ENCODE peak calls at places on chromosomes 6 and 20, in ten cellular contexts. One of them, this sample, is unnamed.

GRCh38 chr20:57108742-57109141 is 157.7 kb downstream of the BMP7 start:
- DNase-seq in fibroblast of gingiva: no peak
- DNase-seq in naive thymus-derived CD8-positive, alpha-beta T cell: no peak
- DNase-seq in NCI-H1436: no peak
- DNase-seq in NCI-H1092 treated with DMSO at 0.1 percent for 48 hours: no peak
- DNase-seq in Panc1: no peak
- DNase-seq in RCC 7860: no peak
- DNase-seq in chondrocyte: no peak
- DNase-seq in thyroid gland: no peak
- DNase-seq in CD4-positive, alpha-beta memory T cell: no peak
- DNase-seq in this sample: no peak

GRCh38 chr20:53895385-53895755 is 175.0 kb downstream of the BCAS1 start:
- DNase-seq in fibroblast of gingiva: no peak
- DNase-seq in Panc1: no peak
- DNase-seq in NCI-H1436: no peak
- DNase-seq in chondrocyte: no peak
- DNase-seq in naive thymus-derived CD8-positive, alpha-beta T cell: no peak
- DNase-seq in NCI-H1092 treated with DMSO at 0.1 percent for 48 hours: no peak
- DNase-seq in RCC 7860: no peak
- DNase-seq in thyroid gland: no peak
- DNase-seq in CD4-positive, alpha-beta memory T cell: no peak
- DNase-seq in this sample: no peak

GRCh38 chr6:11459002-11459658 is 78.4 kb upstream of the TMEM170B start:
- DNase-seq in thyroid gland: no peak
- DNase-seq in chondrocyte: no peak
- DNase-seq in fibroblast of gingiva: no peak
- DNase-seq in NCI-H1092 treated with DMSO at 0.1 percent for 48 hours: no peak
- DNase-seq in CD4-positive, alpha-beta memory T cell: no peak
- DNase-seq in Panc1: no peak
- DNase-seq in NCI-H1436: no peak
- DNase-seq in naive thymus-derived CD8-positive, alpha-beta T cell: no peak
- DNase-seq in RCC 7860: peak; percentile 16
- DNase-seq in this sample: no peak

GRCh38 chr6:1404713-1405098 is 15.3 kb downstream of the FOXF2 start:
- DNase-seq in NCI-H1436: no peak
- DNase-seq in naive thymus-derived CD8-positive, alpha-beta T cell: no peak
- DNase-seq in RCC 7860: no peak
- DNase-seq in CD4-positive, alpha-beta memory T cell: no peak
- DNase-seq in chondrocyte: no peak
- DNase-seq in thyroid gland: no peak
- DNase-seq in NCI-H1092 treated with DMSO at 0.1 percent for 48 hours: no peak
- DNase-seq in fibroblast of gingiva: no peak
- DNase-seq in Panc1: no peak
- DNase-seq in this sample: no peak

GRCh38 chr20:31278178-31278577 is 20.7 kb downstream of the DEFB115 start:
- DNase-seq in CD4-positive, alpha-beta memory T cell: no peak
- DNase-seq in chondrocyte: no peak
- DNase-seq in RCC 7860: no peak
- DNase-seq in NCI-H1092 treated with DMSO at 0.1 percent for 48 hours: no peak
- DNase-seq in Panc1: no peak
- DNase-seq in fibroblast of gingiva: no peak
- DNase-seq in thyroid gland: no peak
- DNase-seq in NCI-H1436: no peak
- DNase-seq in naive thymus-derived CD8-positive, alpha-beta T cell: no peak
- DNase-seq in this sample: no peak

GRCh38 chr6:31308050-31308844 is 36.4 kb upstream of the HLA-C start:
- DNase-seq in NCI-H1092 treated with DMSO at 0.1 percent for 48 hours: no peak
- DNase-seq in NCI-H1436: no peak
- DNase-seq in Panc1: no peak
- DNase-seq in thyroid gland: peak; percentile 87
- DNase-seq in chondrocyte: no peak
- DNase-seq in CD4-positive, alpha-beta memory T cell: peak; percentile 76
- DNase-seq in RCC 7860: no peak
- DNase-seq in fibroblast of gingiva: no peak
- DNase-seq in naive thymus-derived CD8-positive, alpha-beta T cell: peak; percentile 78
- DNase-seq in this sample: no peak

GRCh38 chr6:4351857-4352669 is 216.7 kb upstream of the ECI2 start:
- DNase-seq in CD4-positive, alpha-beta memory T cell: no peak
- DNase-seq in NCI-H1092 treated with DMSO at 0.1 percent for 48 hours: no peak
- DNase-seq in RCC 7860: peak; percentile 79
- DNase-seq in NCI-H1436: no peak
- DNase-seq in thyroid gland: peak; percentile 43
- DNase-seq in naive thymus-derived CD8-positive, alpha-beta T cell: no peak
- DNase-seq in Panc1: peak; percentile 63
- DNase-seq in fibroblast of gingiva: peak; percentile 99
- DNase-seq in chondrocyte: no peak
- DNase-seq in this sample: peak; percentile 97

GRCh38 chr20:63100401-63100925 is 93.7 kb upstream of the BHLHE23 start:
- DNase-seq in Panc1: no peak
- DNase-seq in thyroid gland: no peak
- DNase-seq in RCC 7860: no peak
- DNase-seq in chondrocyte: peak; percentile 27
- DNase-seq in CD4-positive, alpha-beta memory T cell: no peak
- DNase-seq in naive thymus-derived CD8-positive, alpha-beta T cell: no peak
- DNase-seq in NCI-H1092 treated with DMSO at 0.1 percent for 48 hours: no peak
- DNase-seq in fibroblast of gingiva: no peak
- DNase-seq in NCI-H1436: no peak
- DNase-seq in this sample: no peak

GRCh38 chr20:39358052-39358451 is 395.9 kb downstream of the DHX35 start:
- DNase-seq in NCI-H1092 treated with DMSO at 0.1 percent for 48 hours: peak; percentile 25
- DNase-seq in NCI-H1436: no peak
- DNase-seq in thyroid gland: no peak
- DNase-seq in fibroblast of gingiva: no peak
- DNase-seq in CD4-positive, alpha-beta memory T cell: no peak
- DNase-seq in naive thymus-derived CD8-positive, alpha-beta T cell: no peak
- DNase-seq in Panc1: no peak
- DNase-seq in chondrocyte: no peak
- DNase-seq in RCC 7860: no peak
- DNase-seq in this sample: no peak

GRCh38 chr6:9628819-9629218 is 786.1 kb downstream of the TFAP2A start:
- DNase-seq in thyroid gland: no peak
- DNase-seq in chondrocyte: no peak
- DNase-seq in naive thymus-derived CD8-positive, alpha-beta T cell: no peak
- DNase-seq in RCC 7860: no peak
- DNase-seq in CD4-positive, alpha-beta memory T cell: no peak
- DNase-seq in Panc1: no peak
- DNase-seq in NCI-H1092 treated with DMSO at 0.1 percent for 48 hours: no peak
- DNase-seq in NCI-H1436: no peak
- DNase-seq in fibroblast of gingiva: no peak
- DNase-seq in this sample: peak; percentile 21

GRCh38 chr6:122400121-122400450 is 634 bp downstream of the HSF2 start:
- DNase-seq in Panc1: no peak
- DNase-seq in chondrocyte: no peak
- DNase-seq in NCI-H1436: no peak
- DNase-seq in naive thymus-derived CD8-positive, alpha-beta T cell: no peak
- DNase-seq in thyroid gland: no peak
- DNase-seq in fibroblast of gingiva: peak; percentile 2
- DNase-seq in RCC 7860: no peak
- DNase-seq in CD4-positive, alpha-beta memory T cell: no peak
- DNase-seq in NCI-H1092 treated with DMSO at 0.1 percent for 48 hours: peak; percentile 32
- DNase-seq in this sample: no peak

GRCh38 chr6:47651505-47651944 is 46.9 kb upstream of the ADGRF4 start:
- DNase-seq in RCC 7860: peak; percentile 73
- DNase-seq in NCI-H1092 treated with DMSO at 0.1 percent for 48 hours: no peak
- DNase-seq in fibroblast of gingiva: peak; percentile 49
- DNase-seq in Panc1: no peak
- DNase-seq in thyroid gland: no peak
- DNase-seq in NCI-H1436: no peak
- DNase-seq in naive thymus-derived CD8-positive, alpha-beta T cell: no peak
- DNase-seq in chondrocyte: no peak
- DNase-seq in CD4-positive, alpha-beta memory T cell: no peak
- DNase-seq in this sample: peak; percentile 58

GRCh38 chr20:44187054-44187762 is at the start of gene JPH2:
- DNase-seq in CD4-positive, alpha-beta memory T cell: no peak
- DNase-seq in Panc1: no peak
- DNase-seq in NCI-H1092 treated with DMSO at 0.1 percent for 48 hours: no peak
- DNase-seq in chondrocyte: no peak
- DNase-seq in naive thymus-derived CD8-positive, alpha-beta T cell: no peak
- DNase-seq in fibroblast of gingiva: peak; percentile 82
- DNase-seq in thyroid gland: peak; percentile 33
- DNase-seq in NCI-H1436: no peak
- DNase-seq in RCC 7860: peak; percentile 63
- DNase-seq in this sample: peak; percentile 62

GRCh38 chr6:163707385-163708355 is 293.2 kb downstream of the QKI start:
- DNase-seq in thyroid gland: no peak
- DNase-seq in chondrocyte: no peak
- DNase-seq in fibroblast of gingiva: no peak
- DNase-seq in NCI-H1092 treated with DMSO at 0.1 percent for 48 hours: no peak
- DNase-seq in CD4-positive, alpha-beta memory T cell: no peak
- DNase-seq in NCI-H1436: no peak
- DNase-seq in naive thymus-derived CD8-positive, alpha-beta T cell: no peak
- DNase-seq in Panc1: no peak
- DNase-seq in RCC 7860: no peak
- DNase-seq in this sample: no peak

GRCh38 chr6:138609801-138610430 is 110.6 kb upstream of the NHSL1 start:
- DNase-seq in RCC 7860: no peak
- DNase-seq in Panc1: no peak
- DNase-seq in NCI-H1436: no peak
- DNase-seq in NCI-H1092 treated with DMSO at 0.1 percent for 48 hours: no peak
- DNase-seq in fibroblast of gingiva: no peak
- DNase-seq in thyroid gland: no peak
- DNase-seq in CD4-positive, alpha-beta memory T cell: no peak
- DNase-seq in naive thymus-derived CD8-positive, alpha-beta T cell: no peak
- DNase-seq in chondrocyte: no peak
- DNase-seq in this sample: no peak

GRCh38 chr20:33656783-33657703 is 5.1 kb upstream of the C20orf144 start:
- DNase-seq in fibroblast of gingiva: no peak
- DNase-seq in naive thymus-derived CD8-positive, alpha-beta T cell: no peak
- DNase-seq in NCI-H1092 treated with DMSO at 0.1 percent for 48 hours: no peak
- DNase-seq in Panc1: no peak
- DNase-seq in thyroid gland: no peak
- DNase-seq in RCC 7860: no peak
- DNase-seq in NCI-H1436: no peak
- DNase-seq in chondrocyte: no peak
- DNase-seq in CD4-positive, alpha-beta memory T cell: no peak
- DNase-seq in this sample: no peak

GRCh38 chr20:47860049-47860830 is 75.0 kb upstream of the SULF2 start:
- DNase-seq in Panc1: no peak
- DNase-seq in NCI-H1436: no peak
- DNase-seq in thyroid gland: no peak
- DNase-seq in naive thymus-derived CD8-positive, alpha-beta T cell: no peak
- DNase-seq in CD4-positive, alpha-beta memory T cell: no peak
- DNase-seq in RCC 7860: no peak
- DNase-seq in fibroblast of gingiva: no peak
- DNase-seq in chondrocyte: no peak
- DNase-seq in NCI-H1092 treated with DMSO at 0.1 percent for 48 hours: no peak
- DNase-seq in this sample: no peak

GRCh38 chr20:47622118-47622665 is 120.5 kb downstream of the NCOA3 start:
- DNase-seq in CD4-positive, alpha-beta memory T cell: no peak
- DNase-seq in chondrocyte: no peak
- DNase-seq in Panc1: no peak
- DNase-seq in naive thymus-derived CD8-positive, alpha-beta T cell: no peak
- DNase-seq in NCI-H1436: no peak
- DNase-seq in fibroblast of gingiva: no peak
- DNase-seq in thyroid gland: no peak
- DNase-seq in NCI-H1092 treated with DMSO at 0.1 percent for 48 hours: no peak
- DNase-seq in RCC 7860: peak; percentile 79
- DNase-seq in this sample: no peak

GRCh38 chr6:164303092-164304007 is 888.8 kb downstream of the QKI start:
- DNase-seq in thyroid gland: peak; percentile 6
- DNase-seq in chondrocyte: no peak
- DNase-seq in RCC 7860: no peak
- DNase-seq in NCI-H1092 treated with DMSO at 0.1 percent for 48 hours: no peak
- DNase-seq in Panc1: no peak
- DNase-seq in fibroblast of gingiva: no peak
- DNase-seq in naive thymus-derived CD8-positive, alpha-beta T cell: no peak
- DNase-seq in NCI-H1436: no peak
- DNase-seq in CD4-positive, alpha-beta memory T cell: no peak
- DNase-seq in this sample: peak; percentile 78

GRCh38 chr6:16292942-16293341 is 54.6 kb downstream of the GMPR start:
- DNase-seq in fibroblast of gingiva: peak; percentile 39
- DNase-seq in Panc1: no peak
- DNase-seq in naive thymus-derived CD8-positive, alpha-beta T cell: no peak
- DNase-seq in thyroid gland: no peak
- DNase-seq in chondrocyte: no peak
- DNase-seq in NCI-H1436: no peak
- DNase-seq in NCI-H1092 treated with DMSO at 0.1 percent for 48 hours: no peak
- DNase-seq in RCC 7860: no peak
- DNase-seq in CD4-positive, alpha-beta memory T cell: no peak
- DNase-seq in this sample: no peak

GRCh38 chr6:14889172-14889571 is 356.7 kb upstream of the JARID2 start:
- DNase-seq in RCC 7860: no peak
- DNase-seq in NCI-H1092 treated with DMSO at 0.1 percent for 48 hours: no peak
- DNase-seq in CD4-positive, alpha-beta memory T cell: no peak
- DNase-seq in thyroid gland: no peak
- DNase-seq in NCI-H1436: no peak
- DNase-seq in fibroblast of gingiva: peak; percentile 70
- DNase-seq in naive thymus-derived CD8-positive, alpha-beta T cell: no peak
- DNase-seq in Panc1: no peak
- DNase-seq in chondrocyte: no peak
- DNase-seq in this sample: peak; percentile 40

GRCh38 chr6:80454197-80454596 is 347.7 kb downstream of the BCKDHB start:
- DNase-seq in thyroid gland: peak; percentile 30
- DNase-seq in RCC 7860: peak; percentile 95
- DNase-seq in naive thymus-derived CD8-positive, alpha-beta T cell: no peak
- DNase-seq in NCI-H1092 treated with DMSO at 0.1 percent for 48 hours: no peak
- DNase-seq in NCI-H1436: no peak
- DNase-seq in chondrocyte: no peak
- DNase-seq in fibroblast of gingiva: peak; percentile 88
- DNase-seq in Panc1: no peak
- DNase-seq in CD4-positive, alpha-beta memory T cell: no peak
- DNase-seq in this sample: peak; percentile 85

GRCh38 chr20:45318386-45318939 is 10.4 kb upstream of the MATN4 start:
- DNase-seq in CD4-positive, alpha-beta memory T cell: no peak
- DNase-seq in naive thymus-derived CD8-positive, alpha-beta T cell: no peak
- DNase-seq in NCI-H1092 treated with DMSO at 0.1 percent for 48 hours: no peak
- DNase-seq in thyroid gland: no peak
- DNase-seq in NCI-H1436: no peak
- DNase-seq in Panc1: no peak
- DNase-seq in chondrocyte: no peak
- DNase-seq in fibroblast of gingiva: no peak
- DNase-seq in RCC 7860: no peak
- DNase-seq in this sample: no peak

GRCh38 chr6:122692175-122692598 is 82.0 kb downstream of the PKIB start:
- DNase-seq in NCI-H1092 treated with DMSO at 0.1 percent for 48 hours: no peak
- DNase-seq in CD4-positive, alpha-beta memory T cell: no peak
- DNase-seq in naive thymus-derived CD8-positive, alpha-beta T cell: no peak
- DNase-seq in chondrocyte: no peak
- DNase-seq in RCC 7860: peak; percentile 14
- DNase-seq in thyroid gland: no peak
- DNase-seq in fibroblast of gingiva: peak; percentile 64
- DNase-seq in Panc1: no peak
- DNase-seq in NCI-H1436: no peak
- DNase-seq in this sample: peak; percentile 46

GRCh38 chr6:125944896-125945295 is 11.7 kb upstream of the HINT3 start:
- DNase-seq in NCI-H1092 treated with DMSO at 0.1 percent for 48 hours: no peak
- DNase-seq in RCC 7860: no peak
- DNase-seq in NCI-H1436: no peak
- DNase-seq in thyroid gland: no peak
- DNase-seq in CD4-positive, alpha-beta memory T cell: no peak
- DNase-seq in fibroblast of gingiva: no peak
- DNase-seq in chondrocyte: no peak
- DNase-seq in Panc1: no peak
- DNase-seq in naive thymus-derived CD8-positive, alpha-beta T cell: no peak
- DNase-seq in this sample: no peak

GRCh38 chr6:124535746-124536145 is 426.5 kb upstream of the RNF217 start:
- DNase-seq in fibroblast of gingiva: no peak
- DNase-seq in naive thymus-derived CD8-positive, alpha-beta T cell: no peak
- DNase-seq in NCI-H1436: no peak
- DNase-seq in Panc1: peak; percentile 89
- DNase-seq in RCC 7860: peak; percentile 83
- DNase-seq in NCI-H1092 treated with DMSO at 0.1 percent for 48 hours: no peak
- DNase-seq in thyroid gland: peak; percentile 4
- DNase-seq in chondrocyte: no peak
- DNase-seq in CD4-positive, alpha-beta memory T cell: no peak
- DNase-seq in this sample: peak; percentile 42

GRCh38 chr6:30885999-30886896 is 1.9 kb downstream of the DDR1 start:
- DNase-seq in RCC 7860: peak; percentile 76
- DNase-seq in CD4-positive, alpha-beta memory T cell: no peak
- DNase-seq in naive thymus-derived CD8-positive, alpha-beta T cell: peak; percentile 35
- DNase-seq in chondrocyte: no peak
- DNase-seq in NCI-H1436: peak; percentile 68
- DNase-seq in fibroblast of gingiva: peak; percentile 56
- DNase-seq in Panc1: no peak
- DNase-seq in thyroid gland: peak; percentile 61
- DNase-seq in NCI-H1092 treated with DMSO at 0.1 percent for 48 hours: peak; percentile 31
- DNase-seq in this sample: peak; percentile 70

GRCh38 chr6:145673504-145673903 is 61.8 kb downstream of the EPM2A start:
- DNase-seq in chondrocyte: no peak
- DNase-seq in fibroblast of gingiva: no peak
- DNase-seq in thyroid gland: no peak
- DNase-seq in naive thymus-derived CD8-positive, alpha-beta T cell: no peak
- DNase-seq in NCI-H1436: no peak
- DNase-seq in Panc1: no peak
- DNase-seq in CD4-positive, alpha-beta memory T cell: no peak
- DNase-seq in NCI-H1092 treated with DMSO at 0.1 percent for 48 hours: no peak
- DNase-seq in RCC 7860: no peak
- DNase-seq in this sample: no peak

This sample was measured in fibroblast of pulmonary artery.